ENCODE peak calls at places on chromosome 7, in four cellular contexts. One of them, this sample, is unnamed.
A peak's percentile ranks its signal among the peaks of the same experiment; 100 is the strongest.

GRCh38 chr7:105875505-105875904 is 894 bp downstream of the ATXN7L1 start:
- DNase-seq in AG08396: no peak
- DNase-seq in cardiac septum: no peak
- DNase-seq in skeletal muscle cell: no peak
- DNase-seq in this sample: no peak

GRCh38 chr7:70051726-70052125 is 453.5 kb downstream of the AUTS2 start:
- DNase-seq in skeletal muscle cell: no peak
- DNase-seq in AG08396: no peak
- DNase-seq in cardiac septum: no peak
- DNase-seq in this sample: no peak

GRCh38 chr7:96198047-96198636 is 123.8 kb downstream of the SLC25A13 start:
- DNase-seq in cardiac septum: no peak
- DNase-seq in skeletal muscle cell: no peak
- DNase-seq in AG08396: no peak
- DNase-seq in this sample: no peak

GRCh38 chr7:70354409-70355169 is 756.3 kb downstream of the AUTS2 start:
- DNase-seq in AG08396: peak; percentile 8
- DNase-seq in skeletal muscle cell: no peak
- DNase-seq in cardiac septum: no peak
- DNase-seq in this sample: no peak

GRCh38 chr7:157007470-157008066 is 2.9 kb downstream of the MNX1 start:
- DNase-seq in cardiac septum: no peak
- DNase-seq in AG08396: no peak
- DNase-seq in skeletal muscle cell: no peak
- DNase-seq in this sample: no peak

GRCh38 chr7:134618756-134619530 is 27.7 kb upstream of the BPGM start:
- DNase-seq in cardiac septum: no peak
- DNase-seq in skeletal muscle cell: peak; percentile 53
- DNase-seq in AG08396: peak; percentile 17
- DNase-seq in this sample: no peak

GRCh38 chr7:2956526-2957368 is 86.9 kb downstream of the CARD11 start:
- DNase-seq in cardiac septum: peak; percentile 56
- DNase-seq in AG08396: peak; percentile 34
- DNase-seq in skeletal muscle cell: peak; percentile 8
- DNase-seq in this sample: peak; percentile 18

GRCh38 chr7:92446869-92447238 is 428 bp upstream of the GATAD1 start:
- DNase-seq in cardiac septum: no peak
- DNase-seq in skeletal muscle cell: no peak
- DNase-seq in AG08396: no peak
- DNase-seq in this sample: no peak

GRCh38 chr7:17844514-17845196 is 95.6 kb downstream of the SNX13 start:
- DNase-seq in AG08396: no peak
- DNase-seq in skeletal muscle cell: no peak
- DNase-seq in cardiac septum: no peak
- DNase-seq in this sample: peak; percentile 34

GRCh38 chr7:85102813-85103350 is 84.0 kb downstream of the SEMA3D start:
- DNase-seq in cardiac septum: no peak
- DNase-seq in skeletal muscle cell: no peak
- DNase-seq in AG08396: no peak
- DNase-seq in this sample: no peak

GRCh38 chr7:1854521-1855395 is 184.7 kb downstream of the ELFN1 start:
- DNase-seq in AG08396: no peak
- DNase-seq in skeletal muscle cell: no peak
- DNase-seq in cardiac septum: peak; percentile 73
- DNase-seq in this sample: no peak

GRCh38 chr7:66321283-66321682 is 116.1 kb downstream of the TPST1 start:
- DNase-seq in cardiac septum: no peak
- DNase-seq in skeletal muscle cell: no peak
- DNase-seq in AG08396: no peak
- DNase-seq in this sample: no peak

GRCh38 chr7:1548944-1549343 is 7.1 kb downstream of the TMEM184A start:
- DNase-seq in cardiac septum: no peak
- DNase-seq in AG08396: no peak
- DNase-seq in skeletal muscle cell: no peak
- DNase-seq in this sample: no peak

GRCh38 chr7:156816943-156817572 is 75.9 kb downstream of the LMBR1 start:
- DNase-seq in skeletal muscle cell: peak; percentile 2
- DNase-seq in cardiac septum: no peak
- DNase-seq in AG08396: peak; percentile 8
- DNase-seq in this sample: no peak

GRCh38 chr7:1063361-1063760 is 19.0 kb downstream of the GPR146 start:
- DNase-seq in cardiac septum: no peak
- DNase-seq in skeletal muscle cell: no peak
- DNase-seq in AG08396: no peak
- DNase-seq in this sample: no peak

GRCh38 chr7:29826904-29827303 is 20.6 kb downstream of the WIPF3 start:
- DNase-seq in cardiac septum: no peak
- DNase-seq in skeletal muscle cell: no peak
- DNase-seq in AG08396: no peak
- DNase-seq in this sample: no peak

GRCh38 chr7:86199881-86200280 is 443.8 kb upstream of the GRM3 start:
- DNase-seq in AG08396: no peak
- DNase-seq in skeletal muscle cell: no peak
- DNase-seq in cardiac septum: no peak
- DNase-seq in this sample: no peak

GRCh38 chr7:27191716-27192545 is 6.9 kb upstream of the HOXA11 start:
- DNase-seq in AG08396: no peak
- DNase-seq in cardiac septum: peak; percentile 72
- DNase-seq in skeletal muscle cell: no peak
- DNase-seq in this sample: no peak

GRCh38 chr7:154750353-154750801 is 252.5 kb downstream of the PAXIP1 start:
- DNase-seq in skeletal muscle cell: no peak
- DNase-seq in cardiac septum: peak; percentile 54
- DNase-seq in AG08396: no peak
- DNase-seq in this sample: no peak

GRCh38 chr7:149854611-149855367 is 16.6 kb downstream of the ZNF862 start:
- DNase-seq in AG08396: peak; percentile 64
- DNase-seq in skeletal muscle cell: no peak
- DNase-seq in cardiac septum: no peak
- DNase-seq in this sample: no peak

GRCh38 chr7:150441524-150441923 is 8.9 kb upstream of the GIMAP8 start:
- DNase-seq in AG08396: no peak
- DNase-seq in cardiac septum: no peak
- DNase-seq in skeletal muscle cell: no peak
- DNase-seq in this sample: no peak

GRCh38 chr7:112892263-112892662 is 102.1 kb upstream of the TMEM168 start:
- DNase-seq in AG08396: no peak
- DNase-seq in cardiac septum: no peak
- DNase-seq in skeletal muscle cell: no peak
- DNase-seq in this sample: no peak

GRCh38 chr7:31883761-31884164 is 186.4 kb downstream of the PDE1C start:
- DNase-seq in cardiac septum: no peak
- DNase-seq in AG08396: peak; percentile 38
- DNase-seq in skeletal muscle cell: peak; percentile 86
- DNase-seq in this sample: peak; percentile 68

GRCh38 chr7:71649812-71650211 is 517.9 kb downstream of the GALNT17 start:
- DNase-seq in skeletal muscle cell: no peak
- DNase-seq in AG08396: no peak
- DNase-seq in cardiac septum: no peak
- DNase-seq in this sample: no peak

GRCh38 chr7:28921822-28922221 is 36.3 kb downstream of the TRIL start:
- DNase-seq in cardiac septum: no peak
- DNase-seq in skeletal muscle cell: peak; percentile 25
- DNase-seq in AG08396: peak; percentile 65
- DNase-seq in this sample: peak; percentile 65

GRCh38 chr7:101696-102376 is 90.5 kb upstream of the FAM20C start:
- DNase-seq in cardiac septum: no peak
- DNase-seq in skeletal muscle cell: no peak
- DNase-seq in AG08396: peak; percentile 59
- DNase-seq in this sample: peak; percentile 92

GRCh38 chr7:100632951-100633717 is 8.2 kb downstream of the TFR2 start:
- DNase-seq in cardiac septum: no peak
- DNase-seq in AG08396: no peak
- DNase-seq in skeletal muscle cell: no peak
- DNase-seq in this sample: no peak

This sample was measured in HS-5.